ENCODE peak calls at places on chromosomes 2 and 18, in nine cellular contexts. One of them, this sample, is unnamed.

GRCh38 chr2:44789446-44789845 is 152.1 kb upstream of the SIX3 start:
- DNase-seq in activated T-helper 1 cell treated with anti-CD3 and anti-CD28 coated beads, Interleukin-2, amount 50 U/mL, for 16 hours: no peak
- DNase-seq in IMR-90: no peak
- DNase-seq in endothelial cell of umbilical vein: no peak
- DNase-seq in NCI-H187: no peak
- DNase-seq in brain pericyte: no peak
- DNase-seq in AG08396: no peak
- DNase-seq in lower lobe of right lung: no peak
- DNase-seq in EH: no peak
- DNase-seq in this sample: no peak

GRCh38 chr18:79776674-79777073 is 21.1 kb upstream of the KCNG2 start:
- DNase-seq in activated T-helper 1 cell treated with anti-CD3 and anti-CD28 coated beads, Interleukin-2, amount 50 U/mL, for 16 hours: no peak
- DNase-seq in IMR-90: no peak
- DNase-seq in endothelial cell of umbilical vein: no peak
- DNase-seq in NCI-H187: no peak
- DNase-seq in brain pericyte: no peak
- DNase-seq in AG08396: no peak
- DNase-seq in lower lobe of right lung: no peak
- DNase-seq in EH: no peak
- DNase-seq in this sample: no peak

GRCh38 chr2:226423498-226423960 is 376.1 kb downstream of the IRS1 start:
- DNase-seq in activated T-helper 1 cell treated with anti-CD3 and anti-CD28 coated beads, Interleukin-2, amount 50 U/mL, for 16 hours: peak; percentile 4
- DNase-seq in IMR-90: peak; percentile 51
- DNase-seq in endothelial cell of umbilical vein: no peak
- DNase-seq in NCI-H187: no peak
- DNase-seq in brain pericyte: no peak
- DNase-seq in AG08396: no peak
- DNase-seq in lower lobe of right lung: peak; percentile 58
- DNase-seq in EH: no peak
- DNase-seq in this sample: no peak

GRCh38 chr2:110977388-110977787 is 143.3 kb upstream of the BCL2L11 start:
- DNase-seq in activated T-helper 1 cell treated with anti-CD3 and anti-CD28 coated beads, Interleukin-2, amount 50 U/mL, for 16 hours: no peak
- DNase-seq in IMR-90: no peak
- DNase-seq in endothelial cell of umbilical vein: no peak
- DNase-seq in NCI-H187: no peak
- DNase-seq in brain pericyte: no peak
- DNase-seq in AG08396: no peak
- DNase-seq in lower lobe of right lung: no peak
- DNase-seq in EH: no peak
- DNase-seq in this sample: no peak

GRCh38 chr18:32152705-32153448 is 37.0 kb upstream of the MEP1B start:
- DNase-seq in activated T-helper 1 cell treated with anti-CD3 and anti-CD28 coated beads, Interleukin-2, amount 50 U/mL, for 16 hours: no peak
- DNase-seq in IMR-90: no peak
- DNase-seq in endothelial cell of umbilical vein: no peak
- DNase-seq in NCI-H187: no peak
- DNase-seq in brain pericyte: no peak
- DNase-seq in AG08396: no peak
- DNase-seq in lower lobe of right lung: no peak
- DNase-seq in EH: no peak
- DNase-seq in this sample: no peak

GRCh38 chr2:191382801-191383200 is 137.6 kb downstream of the MYO1B start:
- DNase-seq in activated T-helper 1 cell treated with anti-CD3 and anti-CD28 coated beads, Interleukin-2, amount 50 U/mL, for 16 hours: no peak
- DNase-seq in IMR-90: peak; percentile 81
- DNase-seq in endothelial cell of umbilical vein: peak; percentile 78
- DNase-seq in NCI-H187: no peak
- DNase-seq in brain pericyte: peak; percentile 65
- DNase-seq in AG08396: no peak
- DNase-seq in lower lobe of right lung: no peak
- DNase-seq in EH: peak; percentile 77
- DNase-seq in this sample: no peak

GRCh38 chr18:25467226-25468065 is 115.5 kb upstream of the ZNF521 start:
- DNase-seq in activated T-helper 1 cell treated with anti-CD3 and anti-CD28 coated beads, Interleukin-2, amount 50 U/mL, for 16 hours: no peak
- DNase-seq in IMR-90: peak; percentile 43
- DNase-seq in endothelial cell of umbilical vein: no peak
- DNase-seq in NCI-H187: no peak
- DNase-seq in brain pericyte: no peak
- DNase-seq in AG08396: peak; percentile 25
- DNase-seq in lower lobe of right lung: no peak
- DNase-seq in EH: peak; percentile 56
- DNase-seq in this sample: no peak

GRCh38 chr18:67242001-67242400 is 274.5 kb downstream of the DSEL start:
- DNase-seq in activated T-helper 1 cell treated with anti-CD3 and anti-CD28 coated beads, Interleukin-2, amount 50 U/mL, for 16 hours: no peak
- DNase-seq in IMR-90: no peak
- DNase-seq in endothelial cell of umbilical vein: no peak
- DNase-seq in NCI-H187: no peak
- DNase-seq in brain pericyte: no peak
- DNase-seq in AG08396: no peak
- DNase-seq in lower lobe of right lung: no peak
- DNase-seq in EH: no peak
- DNase-seq in this sample: no peak

GRCh38 chr18:47931707-47932103 is 1.2 kb upstream of the SMAD2 start:
- DNase-seq in activated T-helper 1 cell treated with anti-CD3 and anti-CD28 coated beads, Interleukin-2, amount 50 U/mL, for 16 hours: peak; percentile 12
- DNase-seq in IMR-90: no peak
- DNase-seq in endothelial cell of umbilical vein: no peak
- DNase-seq in NCI-H187: peak; percentile 25
- DNase-seq in brain pericyte: no peak
- DNase-seq in AG08396: no peak
- DNase-seq in lower lobe of right lung: no peak
- DNase-seq in EH: peak; percentile 37
- DNase-seq in this sample: no peak

GRCh38 chr2:222690564-222691200 is 19.2 kb downstream of the MOGAT1 start:
- DNase-seq in activated T-helper 1 cell treated with anti-CD3 and anti-CD28 coated beads, Interleukin-2, amount 50 U/mL, for 16 hours: peak; percentile 33
- DNase-seq in IMR-90: peak; percentile 78
- DNase-seq in endothelial cell of umbilical vein: peak; percentile 62
- DNase-seq in NCI-H187: peak; percentile 40
- DNase-seq in brain pericyte: no peak
- DNase-seq in AG08396: peak; percentile 86
- DNase-seq in lower lobe of right lung: peak; percentile 84
- DNase-seq in EH: peak; percentile 73
- DNase-seq in this sample: no peak

GRCh38 chr2:95698166-95698565 is 106.4 kb downstream of the TRIM43 start:
- DNase-seq in activated T-helper 1 cell treated with anti-CD3 and anti-CD28 coated beads, Interleukin-2, amount 50 U/mL, for 16 hours: no peak
- DNase-seq in IMR-90: peak; percentile 5
- DNase-seq in endothelial cell of umbilical vein: no peak
- DNase-seq in NCI-H187: no peak
- DNase-seq in brain pericyte: no peak
- DNase-seq in AG08396: no peak
- DNase-seq in lower lobe of right lung: no peak
- DNase-seq in EH: peak; percentile 34
- DNase-seq in this sample: no peak

GRCh38 chr2:238505119-238505891 is 78.6 kb downstream of the ASB1 start:
- DNase-seq in activated T-helper 1 cell treated with anti-CD3 and anti-CD28 coated beads, Interleukin-2, amount 50 U/mL, for 16 hours: no peak
- DNase-seq in IMR-90: peak; percentile 30
- DNase-seq in endothelial cell of umbilical vein: no peak
- DNase-seq in NCI-H187: no peak
- DNase-seq in brain pericyte: no peak
- DNase-seq in AG08396: no peak
- DNase-seq in lower lobe of right lung: no peak
- DNase-seq in EH: no peak
- DNase-seq in this sample: no peak

GRCh38 chr18:2570772-2571199 is 519 bp downstream of the METTL4 start:
- DNase-seq in activated T-helper 1 cell treated with anti-CD3 and anti-CD28 coated beads, Interleukin-2, amount 50 U/mL, for 16 hours: peak; percentile 34
- DNase-seq in IMR-90: peak; percentile 64
- DNase-seq in endothelial cell of umbilical vein: no peak
- DNase-seq in NCI-H187: peak; percentile 30
- DNase-seq in brain pericyte: no peak
- DNase-seq in AG08396: peak; percentile 74
- DNase-seq in lower lobe of right lung: peak; percentile 82
- DNase-seq in EH: peak; percentile 78
- DNase-seq in this sample: no peak